ENCODE peak calls at places on chromosomes 4 and X, in four cellular contexts. Y is EH, N is SK-N-SH, R is smooth muscle cell of the brain vasculature. L is an unnamed sample.

GRCh38 chr4:41561241-41561640 is 23.3 kb downstream of the LIMCH1 start:
- DNase-seq in Y (no peak), N (no peak), R (no peak), L (no peak)

GRCh38 chr4:121192500-121192899 is 28.4 kb upstream of the TNIP3 start:
- DNase-seq in Y (peak; percentile 53), N (peak; percentile 15), R (peak; percentile 20), L (no peak)

GRCh38 chr4:61662362-61662761 is 462.2 kb downstream of the ADGRL3 start:
- DNase-seq in Y (no peak), N (no peak), R (no peak), L (no peak)

GRCh38 chr4:108702960-108703359 is 52.6 kb downstream of the OSTC start:
- DNase-seq in Y (no peak), N (no peak), R (no peak), L (no peak)

GRCh38 chr4:147640331-147640730 is 23.1 kb downstream of the TMEM184C start:
- DNase-seq in Y (peak; percentile 80), N (no peak), R (no peak), L (no peak)

GRCh38 chr4:83197555-83198235 is 83.2 kb upstream of the PLAC8 start:
- DNase-seq in Y (no peak), N (no peak), R (no peak), L (no peak)

GRCh38 chrX:8868906-8869305 is 67.7 kb upstream of the FAM9A start:
- DNase-seq in Y (peak; percentile 21), N (no peak), R (no peak), L (peak; percentile 0)

GRCh38 chr4:147194604-147195003 is 248.9 kb upstream of the TTC29 start:
- DNase-seq in Y (no peak), N (no peak), R (no peak), L (no peak)

GRCh38 chrX:53616921-53617320 is 69.6 kb downstream of the HUWE1 start:
- DNase-seq in Y (no peak), N (no peak), R (no peak), L (no peak)

GRCh38 chr4:26087108-26087507 is 173.1 kb downstream of the SMIM20 start:
- DNase-seq in Y (peak; percentile 53), N (no peak), R (no peak), L (no peak)

GRCh38 chr4:152808670-152809069 is 28.9 kb downstream of the ARFIP1 start:
- DNase-seq in Y (no peak), N (no peak), R (no peak), L (no peak)

GRCh38 chr4:47145630-47146029 is 114.3 kb downstream of the GABRB1 start:
- DNase-seq in Y (peak; percentile 68), N (no peak), R (peak; percentile 9), L (no peak)

GRCh38 chr4:155208258-155209054 is at the start of gene NPY2R:
- DNase-seq in Y (no peak), N (peak; percentile 69), R (no peak), L (no peak)

L was measured in SK-N-MC.